ENCODE peak calls at places on chromosomes 7 and 10, in six cellular contexts. D, X, U, V, M and Z are unnamed samples.

GRCh38 chr10:114874827-114875541 is 53.4 kb downstream of the FHIP2A start:
- DNase-seq in D (peak; percentile 77), X (peak; percentile 40), M (no peak), V (no peak), U (no peak), Z (peak; percentile 67)

GRCh38 chr7:32605032-32605431 is 109.7 kb downstream of the AVL9 start:
- DNase-seq in M (no peak), X (no peak), U (no peak), D (no peak), V (no peak), Z (no peak)

GRCh38 chr7:130490888-130491771 is 755 bp upstream of the MEST start:
- DNase-seq in U (no peak), M (no peak), D (peak; percentile 77), X (peak; percentile 66), V (no peak), Z (peak; percentile 54)

GRCh38 chr7:130350945-130351663 is 6.5 kb downstream of the CPA5 start:
- DNase-seq in M (no peak), V (peak; percentile 46), U (no peak), D (peak; percentile 64), X (no peak), Z (peak; percentile 68)

GRCh38 chr7:143882611-143883078 is 19.3 kb downstream of the TCAF1 start:
- DNase-seq in U (no peak), X (peak; percentile 69), V (no peak), D (peak; percentile 83), M (peak; percentile 6), Z (peak; percentile 73)

GRCh38 chr10:124743188-124744046 is 761 bp downstream of the FAM53B start:
- DNase-seq in D (peak; percentile 63), M (peak; percentile 47), V (no peak), U (no peak), X (peak; percentile 69), Z (peak; percentile 36)

GRCh38 chr7:24965831-24966708 is 13.9 kb downstream of the OSBPL3 start:
- DNase-seq in D (peak; percentile 21), X (no peak), V (peak; percentile 98), M (peak; percentile 76), U (no peak), Z (no peak)

GRCh38 chr10:14386202-14386593 is 55.5 kb upstream of the FRMD4A start:
- DNase-seq in M (peak; percentile 93), U (peak; percentile 73), X (peak; percentile 92), D (no peak), V (no peak), Z (peak; percentile 79)

GRCh38 chr7:133796778-133797177 is 330.4 kb upstream of the LRGUK start:
- DNase-seq in V (no peak), U (no peak), X (no peak), D (no peak), M (no peak), Z (no peak)

GRCh38 chr7:108497082-108497725 is 28.7 kb downstream of the PNPLA8 start:
- DNase-seq in U (peak; percentile 28), M (peak; percentile 42), D (peak; percentile 62), V (peak; percentile 24), X (peak; percentile 69), Z (peak; percentile 29)

GRCh38 chr10:133388265-133388972 is 5.5 kb upstream of the MTG1 start:
- DNase-seq in M (no peak), D (no peak), V (peak; percentile 60), U (no peak), X (no peak), Z (no peak)

GRCh38 chr7:128383781-128384180 is 22.3 kb upstream of the PRRT4 start:
- DNase-seq in D (no peak), V (no peak), U (no peak), X (peak; percentile 50), M (no peak), Z (no peak)

GRCh38 chr10:84196083-84196482 is 1.7 kb downstream of the CDHR1 start:
- DNase-seq in M (no peak), D (no peak), V (no peak), U (no peak), X (no peak), Z (no peak)

GRCh38 chr10:47307381-47307780 is 7.4 kb downstream of the GDF10 start:
- DNase-seq in M (no peak), D (no peak), X (no peak), V (no peak), U (no peak), Z (no peak)
- H3K9ac ChIP-seq in M (no peak overlapping the region), D (no peak overlapping the region), X (no peak overlapping the region), V (no peak overlapping the region), U (no peak overlapping the region), Z (no peak overlapping the region)

GRCh38 chr10:23403719-23404118 is 35.2 kb upstream of the OTUD1 start:
- DNase-seq in D (no peak), V (no peak), X (no peak), M (no peak), U (no peak), Z (no peak)
- H3K27ac ChIP-seq in D (no peak overlapping the region), V (no peak overlapping the region), X (no peak overlapping the region), M (no peak overlapping the region), U (no peak overlapping the region), Z (no peak overlapping the region)

DNA sequence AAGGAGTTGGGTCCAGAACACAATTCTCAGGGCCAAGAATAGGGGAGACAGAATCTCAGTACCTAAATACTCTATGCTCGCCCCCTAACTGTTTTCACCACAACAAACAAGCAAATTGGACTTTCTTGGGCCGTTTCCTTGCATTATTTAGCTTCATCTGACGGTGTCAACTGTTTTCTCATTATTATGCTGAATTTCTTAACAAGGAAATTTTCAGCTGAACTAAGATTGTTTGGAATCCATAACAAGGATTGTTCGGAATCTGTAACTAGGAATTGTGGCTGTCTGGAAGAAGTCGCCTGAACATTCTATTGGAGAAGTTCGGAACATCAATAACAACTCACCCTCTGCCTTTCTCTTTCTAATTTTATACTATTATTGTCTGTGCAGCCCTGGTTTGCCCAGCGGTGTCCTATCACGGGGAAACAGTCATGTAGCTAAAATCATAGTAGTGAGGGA is 15.5 kb upstream of the DLX6 start:
- DNase-seq in M (no peak), U (no peak), X (no peak), D (no peak), V (no peak), Z (no peak)
- H3K4me3 ChIP-seq in M (no peak overlapping the region), U (no peak overlapping the region), X (no peak overlapping the region), D (no peak overlapping the region), V (no peak overlapping the region), Z (no peak overlapping the region)

GRCh38 chr7:49322476-49322875 is 398.1 kb downstream of the CDC14C start:
- DNase-seq in D (no peak), U (no peak), V (no peak), X (no peak), M (no peak), Z (no peak)

GRCh38 chr7:49324707-49325106 is 400.4 kb downstream of the CDC14C start:
- DNase-seq in X (no peak), U (no peak), M (peak; percentile 2), V (no peak), D (peak; percentile 14), Z (no peak)

GRCh38 chr7:49320083-49320482 is 395.7 kb downstream of the CDC14C start:
- DNase-seq in D (no peak), V (no peak), U (no peak), X (no peak), M (no peak), Z (no peak)
- H3K9ac ChIP-seq in D (no peak overlapping the region), V (no peak overlapping the region), U (no peak overlapping the region), X (no peak overlapping the region), M (no peak overlapping the region), Z (no peak overlapping the region)

GRCh38 chr7:117143066-117143465 is 179.8 kb downstream of the WNT2 start:
- DNase-seq in X (no peak), D (no peak), M (no peak), U (no peak), V (no peak), Z (no peak)
- H3K27ac ChIP-seq in X (no peak overlapping the region), D (no peak overlapping the region), M (no peak overlapping the region), U (no peak overlapping the region), V (no peak overlapping the region), Z (no peak overlapping the region)

GRCh38 chr10:34183397-34183796 is 631.7 kb downstream of the PARD3 start:
- DNase-seq in V (no peak), X (no peak), M (no peak), U (no peak), D (no peak), Z (no peak)

GRCh38 chr10:34180749-34181148 is 634.3 kb downstream of the PARD3 start:
- DNase-seq in D (no peak), U (no peak), M (no peak), X (no peak), V (no peak), Z (no peak)

GRCh38 chr10:34179280-34179679 is 635.8 kb downstream of the PARD3 start:
- DNase-seq in M (no peak), D (no peak), V (no peak), X (no peak), U (no peak), Z (no peak)

GRCh38 chr10:34178756-34179155 is 636.3 kb downstream of the PARD3 start:
- DNase-seq in U (no peak), X (no peak), V (no peak), D (no peak), M (no peak), Z (no peak)

DNA sequence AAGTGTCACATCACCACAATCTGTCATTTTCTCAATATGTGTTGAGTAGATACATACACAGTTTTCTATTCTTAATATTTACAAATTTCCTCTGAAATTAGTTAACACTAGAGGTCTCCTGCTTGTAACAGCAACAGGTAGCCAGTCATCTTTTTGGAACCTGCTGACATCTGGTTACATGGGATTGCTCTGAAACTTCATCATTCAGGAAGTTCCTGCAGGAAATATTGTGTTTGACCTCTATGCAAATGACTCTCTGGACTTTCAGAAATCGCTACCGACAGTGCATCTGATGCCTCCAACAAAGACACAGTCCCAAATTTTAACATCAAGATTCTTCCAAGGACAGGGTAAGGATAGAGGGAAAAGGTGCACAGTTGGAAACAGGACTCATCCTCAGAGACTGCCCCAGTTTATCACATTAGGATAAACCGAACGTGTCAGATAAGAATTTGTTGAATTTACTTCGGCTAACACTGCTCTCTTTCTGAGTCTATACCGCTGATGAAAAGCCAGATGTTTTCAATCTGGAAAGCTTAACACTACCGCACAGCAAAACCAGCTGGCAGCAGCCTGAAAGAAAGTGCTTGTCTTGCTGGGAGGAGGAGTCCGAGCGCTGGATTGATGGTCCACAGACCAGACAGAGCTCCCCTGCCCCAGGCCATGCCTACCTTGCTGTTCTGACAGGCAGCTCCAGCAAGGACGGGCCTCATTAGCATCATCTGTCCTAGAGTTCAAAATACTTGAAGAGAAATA is 633.4 kb downstream of the PARD3 start:
- DNase-seq in D (peak; percentile 45), M (no peak), U (no peak), X (peak; percentile 50), V (no peak), Z (peak; percentile 85)
- H3K4me3 ChIP-seq in D (no peak overlapping the region), M (no peak overlapping the region), U (no peak overlapping the region), X (peak overlapping the region; percentile 38), V (no peak overlapping the region), Z (peak overlapping the region; percentile 33)

GRCh38 chr10:76305930-76306612 is 874.6 kb downstream of the LRMDA start:
- DNase-seq in U (no peak), X (no peak), M (no peak), D (no peak), V (no peak), Z (no peak)

GRCh38 chr10:76301950-76302349 is 870.5 kb downstream of the LRMDA start:
- DNase-seq in D (no peak), X (no peak), U (no peak), V (no peak), M (peak; percentile 8), Z (peak; percentile 18)

GRCh38 chr10:76302936-76303656 is 871.7 kb downstream of the LRMDA start:
- DNase-seq in M (no peak), V (no peak), D (peak; percentile 72), U (no peak), X (no peak), Z (peak; percentile 16)

GRCh38 chr10:76302491-76302890 is 871.1 kb downstream of the LRMDA start:
- DNase-seq in M (no peak), V (no peak), X (no peak), D (no peak), U (no peak), Z (no peak)

GRCh38 chr10:76303682-76304316 is 872.4 kb downstream of the LRMDA start:
- DNase-seq in M (peak; percentile 51), X (peak; percentile 89), V (no peak), U (no peak), D (peak; percentile 91), Z (peak; percentile 82)
- H3K9ac ChIP-seq in M (no peak overlapping the region), X (no peak overlapping the region), V (no peak overlapping the region), U (no peak overlapping the region), D (no peak overlapping the region), Z (no peak overlapping the region)